ENCODE peak calls at places on chromosomes 5 and 9, in five cellular contexts. N is HCT116, B is fibroblast of lung, V is PC-3, P is endothelial cell of umbilical vein. M is an unnamed sample.

GRCh38 chr9:133782157-133783130 is 44.3 kb upstream of the SARDH start:
- DNase-seq in N (peak; percentile 26), B (peak; percentile 64), V (peak; percentile 64), P (peak; percentile 68), M (peak; percentile 63)

GRCh38 chr9:89319015-89319905 is 960 bp downstream of the SECISBP2 start:
- DNase-seq in N (no peak), B (no peak), V (no peak), P (no peak), M (no peak)

GRCh38 chr5:1781726-1782384 is 17.8 kb downstream of the MRPL36 start:
- DNase-seq in N (no peak), B (no peak), V (no peak), P (no peak), M (no peak)

GRCh38 chr9:110121170-110121569 is 86.8 kb downstream of the C9orf152 start:
- DNase-seq in N (no peak), B (no peak), V (no peak), P (no peak), M (no peak)

GRCh38 chr9:123074627-123075026 is 41.2 kb downstream of the GPR21 start:
- DNase-seq in N (no peak), B (no peak), V (no peak), P (no peak), M (no peak)

GRCh38 chr9:80922544-80922943 is 766.8 kb downstream of the TLE1 start:
- DNase-seq in N (no peak), B (no peak), V (no peak), P (no peak), M (no peak)

GRCh38 chr5:140324834-140325195 is 21.6 kb downstream of the HBEGF start:
- DNase-seq in N (no peak), B (peak; percentile 67), V (no peak), P (no peak), M (no peak)

GRCh38 chr9:113616716-113617496 is 153.4 kb downstream of the RGS3 start:
- DNase-seq in N (no peak), B (no peak), V (no peak), P (no peak), M (no peak)

GRCh38 chr9:15317836-15318235 is 10.8 kb upstream of the TTC39B start:
- DNase-seq in N (no peak), B (peak; percentile 44), V (peak; percentile 7), P (no peak), M (no peak)

GRCh38 chr9:69649566-69650260 is 22.5 kb downstream of the APBA1 start:
- DNase-seq in N (no peak), B (no peak), V (no peak), P (no peak), M (no peak)

GRCh38 chr5:16552666-16553343 is 64.0 kb downstream of the RETREG1 start:
- DNase-seq in N (peak; percentile 49), B (peak; percentile 57), V (peak; percentile 95), P (peak; percentile 52), M (peak; percentile 52)

GRCh38 chr5:127697894-127698600 is 5.1 kb upstream of the CCDC192 start:
- DNase-seq in N (peak; percentile 60), B (peak; percentile 29), V (peak; percentile 70), P (no peak), M (no peak)

GRCh38 chr5:73229271-73229670 is 56.3 kb downstream of the TMEM174 start:
- DNase-seq in N (no peak), B (peak; percentile 21), V (peak; percentile 63), P (no peak), M (no peak)

GRCh38 chr9:126294331-126295081 is 32.1 kb upstream of the MVB12B start:
- DNase-seq in N (no peak), B (no peak), V (no peak), P (no peak), M (no peak)

GRCh38 chr9:35341585-35341984 is 148.3 kb upstream of the RUSC2 start:
- DNase-seq in N (no peak), B (peak; percentile 87), V (no peak), P (peak; percentile 94), M (no peak)

GRCh38 chr9:99873531-99873930 is 32.9 kb upstream of the STX17 start:
- DNase-seq in N (no peak), B (peak; percentile 23), V (peak; percentile 83), P (no peak), M (no peak)

GRCh38 chr5:2293906-2294305 is 411.2 kb upstream of the IRX4 start:
- DNase-seq in N (no peak), B (no peak), V (no peak), P (no peak), M (no peak)

GRCh38 chr5:39284552-39284951 is 65.2 kb upstream of the FYB1 start:
- DNase-seq in N (no peak), B (no peak), V (peak; percentile 18), P (no peak), M (no peak)

GRCh38 chr5:141747152-141747640 is 65.2 kb upstream of the ARAP3 start:
- DNase-seq in N (peak; percentile 4), B (peak; percentile 50), V (peak; percentile 41), P (peak; percentile 52), M (no peak)

GRCh38 chr9:108093773-108094675 is 604.5 kb upstream of the KLF4 start:
- DNase-seq in N (peak; percentile 97), B (peak; percentile 30), V (peak; percentile 90), P (no peak), M (no peak)

GRCh38 chr5:22787807-22788206 is 65.3 kb downstream of the CDH12 start:
- DNase-seq in N (no peak), B (peak; percentile 31), V (peak; percentile 6), P (no peak), M (no peak)

GRCh38 chr9:137717776-137718327 is 99.0 kb downstream of the EHMT1 start:
- DNase-seq in N (no peak), B (no peak), V (no peak), P (no peak), M (no peak)

GRCh38 chr9:128479262-128479661 is 23.5 kb downstream of the ODF2 start:
- DNase-seq in N (no peak), B (no peak), V (no peak), P (no peak), M (no peak)

GRCh38 chr9:108272350-108272899 is 583.4 kb downstream of the ACTL7B start:
- DNase-seq in N (peak; percentile 38), B (peak; percentile 80), V (peak; percentile 54), P (peak; percentile 29), M (no peak)

GRCh38 chr5:68662804-68663307 is 431.0 kb upstream of the SLC30A5 start:
- DNase-seq in N (no peak), B (peak; percentile 24), V (no peak), P (no peak), M (no peak)

GRCh38 chr5:34930527-34930844 is 1.1 kb downstream of the DNAJC21 start:
- DNase-seq in N (no peak), B (peak; percentile 54), V (peak; percentile 74), P (peak; percentile 67), M (no peak)
- H3K4me2 ChIP-seq in N (peak overlapping the region; percentile 80), B (peak overlapping the region; percentile 82), V (peak overlapping the region; percentile 92), P (peak overlapping the region; percentile 99), M (peak overlapping the region; percentile 67)

GRCh38 chr9:93450817-93451761 is at the start of gene FAM120A:
- DNase-seq in N (peak; percentile 15), B (peak; percentile 69), V (peak; percentile 81), P (peak; percentile 71), M (peak; percentile 77)

GRCh38 chr9:93456022-93456421 is 2.6 kb upstream of the FAM120AOS start:
- DNase-seq in N (no peak), B (no peak), V (no peak), P (no peak), M (no peak)

GRCh38 chr9:93452710-93453046 is 703 bp downstream of the FAM120AOS start:
- DNase-seq in N (no peak), B (no peak), V (peak; percentile 6), P (no peak), M (peak; percentile 21)

GRCh38 chr9:93453047-93453914 is at the start of gene FAM120AOS:
- DNase-seq in N (peak; percentile 89), B (peak; percentile 95), V (peak; percentile 87), P (peak; percentile 94), M (peak; percentile 92)

DNA sequence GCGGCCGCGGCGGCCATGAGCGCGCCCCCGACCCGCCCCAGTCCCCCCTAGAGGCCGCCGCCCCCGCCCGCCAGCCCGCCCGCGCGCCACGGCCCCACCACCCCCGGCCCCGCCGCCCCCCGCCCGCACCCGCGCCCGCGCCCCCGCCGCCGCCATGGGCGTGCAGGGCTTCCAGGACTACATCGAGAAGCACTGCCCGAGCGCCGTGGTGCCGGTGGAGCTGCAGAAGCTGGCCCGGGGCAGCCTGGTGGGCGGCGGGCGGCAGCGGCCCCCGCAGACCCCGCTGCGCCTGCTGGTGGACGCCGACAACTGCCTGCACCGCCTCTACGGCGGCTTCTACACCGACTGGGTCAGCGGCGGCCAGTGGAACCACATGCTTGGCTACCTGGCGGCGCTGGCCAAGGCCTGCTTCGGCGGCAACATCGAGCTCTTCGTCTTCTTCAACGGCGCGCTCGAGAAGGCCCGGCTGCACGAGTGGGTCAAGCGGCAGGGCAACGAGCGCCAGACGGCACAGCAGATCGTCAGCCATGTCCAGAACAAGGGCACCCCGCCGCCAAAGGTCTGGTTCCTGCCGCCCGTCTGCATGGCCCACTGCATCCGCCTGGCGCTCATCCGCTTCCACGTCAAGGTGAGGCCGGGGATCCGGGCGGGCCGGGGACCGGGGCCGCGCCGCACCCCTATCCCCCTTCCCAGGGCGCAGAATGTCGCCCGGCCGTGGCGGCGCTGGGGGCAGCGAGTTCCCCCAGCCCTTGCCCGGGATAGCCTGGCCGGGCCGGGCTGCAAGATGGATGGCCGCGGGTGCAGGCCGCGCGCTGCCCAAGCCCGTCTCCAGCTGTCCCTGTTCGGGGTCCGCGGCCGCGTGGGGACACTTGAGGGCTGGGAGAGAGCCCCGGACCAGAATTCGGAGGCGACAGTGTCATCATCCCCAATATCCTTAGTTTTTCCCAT is 551 bp downstream of the FAM120A start:
- DNase-seq in N (no peak), B (peak; percentile 24), V (peak; percentile 16), P (peak; percentile 58), M (peak; percentile 46)
- H3K9ac ChIP-seq in N (peak overlapping the region; percentile 92), B (peak overlapping the region; percentile 84), V (peak overlapping the region; percentile 94), P (peak overlapping the region; percentile 89), M (peak overlapping the region; percentile 97)

GRCh38 chr5:131515348-131515747 is 119.7 kb downstream of the RAPGEF6 start:
- DNase-seq in N (no peak), B (peak; percentile 34), V (no peak), P (no peak), M (no peak)

GRCh38 chr5:131509811-131510210 is 125.2 kb downstream of the RAPGEF6 start:
- DNase-seq in N (no peak), B (no peak), V (no peak), P (no peak), M (no peak)

GRCh38 chr5:131511934-131512333 is 123.1 kb downstream of the RAPGEF6 start:
- DNase-seq in N (no peak), B (no peak), V (no peak), P (no peak), M (no peak)

GRCh38 chr5:131513780-131514179 is 121.2 kb downstream of the RAPGEF6 start:
- DNase-seq in N (no peak), B (no peak), V (no peak), P (no peak), M (peak; percentile 50)

GRCh38 chr5:131514316-131515275 is 120.4 kb downstream of the RAPGEF6 start:
- DNase-seq in N (no peak), B (no peak), V (peak; percentile 42), P (peak; percentile 85), M (peak; percentile 46)
- TF ChIP-seq CTCF in N (no peak), B (no peak), V (peak; percentile 25), P (no peak), M (peak; percentile 52)

DNA sequence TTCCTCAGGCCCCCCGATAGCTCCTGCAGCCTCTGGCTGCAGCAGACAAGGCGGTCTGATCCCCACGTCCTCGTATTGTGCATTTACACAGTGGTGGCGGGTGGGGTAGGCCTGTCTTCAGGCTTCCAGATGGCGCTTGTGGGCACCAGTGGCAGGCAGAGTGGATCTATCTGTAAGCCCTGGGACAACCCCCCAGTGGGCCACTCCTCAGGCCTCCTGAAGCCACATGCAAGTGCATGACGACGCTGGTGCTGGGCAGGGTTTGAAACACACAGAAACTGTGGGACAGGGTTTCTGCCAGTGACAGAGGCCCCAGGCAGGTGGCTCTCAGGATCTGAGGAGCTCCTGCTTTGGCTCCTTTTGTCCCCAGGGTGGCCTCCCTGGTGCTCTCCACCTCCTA is 42.0 kb downstream of the SLF1 start:
- DNase-seq in N (no peak), B (no peak), V (no peak), P (no peak), M (no peak)
- H3K4me2 ChIP-seq in N (no peak overlapping the region), B (no peak overlapping the region), V (no peak overlapping the region), P (no peak overlapping the region), M (no peak overlapping the region)

M was measured in DND-41.